ENCODE peak calls at places on chromosomes 3 and 15, in four cellular contexts. C is astrocyte of the cerebellum, B is HepG2, R is lower lobe of right lung. V is an unnamed sample.

GRCh38 chr3:129068291-129068886 is 7.8 kb downstream of the GP9 start:
- DNase-seq in C (no peak), B (no peak), R (no peak), V (no peak)

GRCh38 chr3:36373084-36373483 is 7.2 kb upstream of the STAC start:
- DNase-seq in C (peak), B (no peak), R (no peak), V (no peak)

GRCh38 chr3:104133630-104134029 is 1233.1 kb upstream of the ALCAM start:
- DNase-seq in C (no peak), B (no peak), R (no peak), V (no peak)

GRCh38 chr3:72595927-72596610 is 252.2 kb downstream of the SHQ1 start:
- DNase-seq in C (no peak), B (no peak), R (no peak), V (no peak)

GRCh38 chr3:67292356-67293225 is 294.5 kb downstream of the KBTBD8 start:
- DNase-seq in C (no peak), B (peak), R (peak), V (no peak)

GRCh38 chr3:187012609-187013051 is 82.3 kb downstream of the ST6GAL1 start:
- DNase-seq in C (no peak), B (no peak), R (no peak), V (no peak)

GRCh38 chr15:34721802-34722795 is 32.7 kb downstream of the GJD2 start:
- DNase-seq in C (no peak), B (peak), R (no peak), V (no peak)

GRCh38 chr3:43857361-43858051 is 166.8 kb downstream of the ABHD5 start:
- DNase-seq in C (no peak), B (no peak), R (no peak), V (no peak)

GRCh38 chr3:150710097-150710496 is 6.4 kb upstream of the ERICH6 start:
- DNase-seq in C (no peak), B (no peak), R (no peak), V (no peak)

GRCh38 chr15:71115567-71116351 is 488 bp downstream of the THSD4 start:
- DNase-seq in C (no peak), B (no peak), R (peak), V (no peak)

GRCh38 chr3:159839561-159840379 is 148.9 kb upstream of the IL12A start:
- DNase-seq in C (no peak), B (no peak), R (peak), V (no peak)

GRCh38 chr15:64050281-64051092 is 4.2 kb upstream of the DAPK2 start:
- DNase-seq in C (no peak), B (peak), R (no peak), V (no peak)

GRCh38 chr15:29449136-29449535 is 179.5 kb upstream of the NSMCE3 start:
- DNase-seq in C (peak), B (no peak), R (no peak), V (no peak)

GRCh38 chr15:95520511-95520910 is 810.0 kb upstream of the NR2F2 start:
- DNase-seq in C (no peak), B (no peak), R (no peak), V (no peak)

GRCh38 chr3:100830931-100831330 is 121.6 kb downstream of the TFG start:
- DNase-seq in C (no peak), B (no peak), R (no peak), V (no peak)

GRCh38 chr3:108862865-108863798 is 40.5 kb downstream of the TRAT1 start:
- DNase-seq in C (peak), B (no peak), R (no peak), V (no peak)

GRCh38 chr3:45491344-45491743 is 103.0 kb downstream of the LARS2 start:
- DNase-seq in C (no peak), B (no peak), R (no peak), V (no peak)

GRCh38 chr3:25155696-25156471 is 272.2 kb upstream of the RARB start:
- DNase-seq in C (no peak), B (no peak), R (no peak), V (no peak)

GRCh38 chr3:104907507-104907906 is 459.2 kb upstream of the ALCAM start:
- DNase-seq in C (peak), B (no peak), R (no peak), V (no peak)

GRCh38 chr15:39788108-39788507 is 5.5 kb upstream of the FSIP1 start:
- DNase-seq in C (no peak), B (no peak), R (no peak), V (no peak)

GRCh38 chr15:99303881-99304280 is 52.6 kb downstream of the LRRC28 start:
- DNase-seq in C (no peak), B (peak), R (no peak), V (no peak)

GRCh38 chr15:30991301-30992072 is at the start of gene MTMR10:
- DNase-seq in C (peak), B (peak), R (peak), V (peak)

GRCh38 chr3:119559441-119559963 is at the start of gene CD80:
- DNase-seq in C (no peak), B (peak), R (peak), V (peak)

GRCh38 chr3:128572644-128573105 is 77.9 kb downstream of the RPN1 start:
- DNase-seq in C (no peak), B (peak), R (no peak), V (no peak)

GRCh38 chr3:57952208-57952631 is 56.0 kb upstream of the FLNB start:
- DNase-seq in C (peak), B (peak), R (no peak), V (no peak)

GRCh38 chr3:36701249-36701572 is 63.1 kb downstream of the DCLK3 start:
- DNase-seq in C (no peak), B (no peak), R (no peak), V (no peak)

GRCh38 chr3:194577985-194578905 is 55.0 kb downstream of the TMEM44 start:
- DNase-seq in C (peak), B (peak), R (no peak), V (no peak)

GRCh38 chr15:53384417-53384816 is 375.0 kb downstream of the WDR72 start:
- DNase-seq in C (no peak), B (peak), R (no peak), V (no peak)
- TF ChIP-seq CTCF in C (peak), B (peak), R (no peak), V (no peak)

GRCh38 chr3:64179860-64180259 is 45.4 kb downstream of the PRICKLE2 start:
- DNase-seq in C (no peak), B (no peak), R (no peak), V (no peak)
- TF ChIP-seq CTCF in C (no peak), B (no peak), R (no peak), V (no peak)

DNA sequence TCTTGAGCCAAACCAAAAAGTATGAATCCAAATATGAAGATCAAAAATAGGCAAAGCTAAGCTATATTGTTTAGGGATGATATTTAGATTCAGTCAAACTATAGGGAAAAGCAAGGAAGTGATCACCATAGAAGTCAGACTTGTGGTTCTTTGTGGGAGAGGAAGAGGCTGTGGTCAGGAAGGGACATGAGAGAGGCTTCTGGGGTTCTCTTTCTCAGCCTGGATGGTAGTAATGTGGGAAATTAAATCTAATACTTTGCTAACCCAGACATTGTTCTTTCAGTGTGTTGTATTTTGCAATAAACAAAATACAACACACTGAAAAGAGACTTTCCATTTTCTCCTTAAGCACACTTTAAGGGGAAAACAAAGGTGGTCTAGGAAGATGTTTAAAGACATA is 3.1 kb downstream of the CX3CR1 start:
- DNase-seq in C (no peak), B (no peak), R (no peak), V (no peak)
- TF ChIP-seq CTCF in C (no peak), B (no peak), R (no peak), V (no peak)

GRCh38 chr3:122661633-122662032 is 19.0 kb upstream of the PARP14 start:
- DNase-seq in C (no peak), B (no peak), R (no peak), V (no peak)

GRCh38 chr3:122665226-122665786 is 15.3 kb upstream of the PARP14 start:
- DNase-seq in C (no peak), B (no peak), R (no peak), V (no peak)

DNA sequence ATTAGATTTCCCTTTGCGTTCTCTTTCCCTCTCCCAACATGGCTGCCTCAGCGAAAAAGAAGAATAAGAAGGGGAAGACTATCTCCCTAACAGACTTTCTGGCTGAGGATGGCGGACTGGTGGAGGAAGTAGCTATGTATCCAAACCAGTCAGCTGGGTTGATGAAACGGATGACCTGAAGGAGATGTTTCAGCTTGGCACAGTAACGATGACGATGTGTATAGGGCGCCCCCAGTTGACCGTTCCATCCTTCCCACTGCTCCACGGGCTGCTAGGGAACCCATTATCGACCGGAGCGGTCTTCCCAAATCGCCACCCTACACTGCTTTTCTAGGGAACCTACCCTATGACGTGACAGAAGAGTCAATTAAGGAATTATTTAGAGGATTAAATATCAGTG is 20.1 kb upstream of the PARP14 start:
- DNase-seq in C (no peak), B (peak), R (no peak), V (no peak)
- TF ChIP-seq CTCF in C (no peak), B (peak), R (no peak), V (no peak)

GRCh38 chr3:173988912-173989311 is 591.4 kb downstream of the NLGN1 start:
- DNase-seq in C (no peak), B (no peak), R (no peak), V (no peak)

DNA sequence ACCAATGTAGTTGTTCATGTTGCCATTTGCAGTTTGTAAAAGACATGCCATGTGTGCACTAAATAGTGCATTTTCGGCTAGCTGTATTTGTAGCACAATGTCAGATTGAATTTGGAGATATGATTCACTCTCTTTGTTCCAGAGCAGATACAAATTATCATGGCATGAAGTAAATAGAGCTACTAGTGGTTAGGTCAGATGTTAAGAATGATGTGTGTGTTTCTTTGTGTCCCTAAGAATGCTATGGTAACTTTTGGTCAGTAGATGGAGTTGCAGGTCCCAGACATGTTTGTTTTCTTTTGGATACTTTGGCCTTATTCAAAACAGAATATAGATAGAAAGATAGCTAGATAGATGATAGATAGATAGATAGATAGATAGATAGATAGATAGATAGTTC is 595.8 kb downstream of the NLGN1 start:
- DNase-seq in C (peak), B (peak), R (no peak), V (no peak)
- TF ChIP-seq CTCF in C (peak), B (peak), R (no peak), V (no peak)

DNA sequence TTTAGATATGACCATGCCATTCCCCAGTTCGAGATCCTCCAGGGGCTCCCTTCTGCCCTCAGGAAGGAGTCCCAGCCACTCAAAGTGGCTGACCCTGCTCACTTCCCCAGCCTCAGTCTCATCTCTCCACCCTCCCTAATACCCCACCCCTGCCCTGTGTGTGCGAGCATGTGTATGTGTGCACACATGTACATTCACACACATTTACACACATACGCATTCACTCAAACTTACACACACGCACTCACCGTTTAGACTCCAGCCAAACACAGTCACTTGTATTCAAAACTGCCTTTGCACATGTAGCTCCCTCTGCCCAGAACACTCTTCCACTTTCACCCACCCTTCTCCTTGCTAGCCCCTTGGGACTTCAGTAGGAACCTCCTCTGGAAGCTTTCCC is 11.4 kb downstream of the PLA2G4E start:
- DNase-seq in C (no peak), B (no peak), R (no peak), V (no peak)
- TF ChIP-seq CTCF in C (no peak), B (no peak), R (no peak), V (no peak)

GRCh38 chr15:80461370-80462060 is 57.3 kb downstream of the ARNT2 start:
- DNase-seq in C (no peak), B (no peak), R (no peak), V (no peak)
- TF ChIP-seq CTCF in C (no peak), B (no peak), R (no peak), V (no peak)